ENCODE peak calls at places on chromosomes 6 and 20, in ten cellular contexts. One of them, this sample, is unnamed.

GRCh38 chr6:94270040-94270689 is 850.8 kb upstream of the EPHA7 start:
- DNase-seq in IMR-90: no peak
- DNase-seq in prostate gland: no peak
- DNase-seq in fibroblast of pulmonary artery: no peak
- DNase-seq in right lobe of liver: no peak
- DNase-seq in GM23338: no peak
- DNase-seq in mesothelial cell of epicardium: no peak
- DNase-seq in CD8-positive, alpha-beta T cell: no peak
- DNase-seq in tibial nerve: no peak
- DNase-seq in chondrocyte: no peak
- DNase-seq in this sample: no peak

GRCh38 chr20:577167-577791 is 32.8 kb downstream of the TCF15 start:
- DNase-seq in mesothelial cell of epicardium: no peak
- DNase-seq in GM23338: peak
- DNase-seq in right lobe of liver: no peak
- DNase-seq in fibroblast of pulmonary artery: peak
- DNase-seq in CD8-positive, alpha-beta T cell: no peak
- DNase-seq in tibial nerve: no peak
- DNase-seq in prostate gland: no peak
- DNase-seq in chondrocyte: no peak
- DNase-seq in IMR-90: peak
- DNase-seq in this sample: no peak

GRCh38 chr20:18223399-18223798 is 64.9 kb upstream of the ZNF133 start:
- DNase-seq in chondrocyte: no peak
- DNase-seq in IMR-90: no peak
- DNase-seq in right lobe of liver: no peak
- DNase-seq in prostate gland: no peak
- DNase-seq in fibroblast of pulmonary artery: no peak
- DNase-seq in tibial nerve: no peak
- DNase-seq in GM23338: no peak
- DNase-seq in mesothelial cell of epicardium: no peak
- DNase-seq in CD8-positive, alpha-beta T cell: no peak
- DNase-seq in this sample: no peak

GRCh38 chr6:106439459-106439858 is 78.9 kb downstream of the CRYBG1 start:
- DNase-seq in right lobe of liver: no peak
- DNase-seq in GM23338: no peak
- DNase-seq in IMR-90: no peak
- DNase-seq in mesothelial cell of epicardium: no peak
- DNase-seq in CD8-positive, alpha-beta T cell: no peak
- DNase-seq in fibroblast of pulmonary artery: no peak
- DNase-seq in tibial nerve: no peak
- DNase-seq in chondrocyte: no peak
- DNase-seq in prostate gland: no peak
- DNase-seq in this sample: no peak

GRCh38 chr20:53872561-53873248 is 197.7 kb downstream of the BCAS1 start:
- DNase-seq in right lobe of liver: no peak
- DNase-seq in IMR-90: peak
- DNase-seq in GM23338: no peak
- DNase-seq in CD8-positive, alpha-beta T cell: no peak
- DNase-seq in chondrocyte: no peak
- DNase-seq in fibroblast of pulmonary artery: no peak
- DNase-seq in prostate gland: no peak
- DNase-seq in mesothelial cell of epicardium: no peak
- DNase-seq in tibial nerve: no peak
- DNase-seq in this sample: no peak

GRCh38 chr20:59175861-59176260 is 12.2 kb downstream of the ZNF831 start:
- DNase-seq in IMR-90: no peak
- DNase-seq in right lobe of liver: no peak
- DNase-seq in tibial nerve: no peak
- DNase-seq in GM23338: no peak
- DNase-seq in CD8-positive, alpha-beta T cell: no peak
- DNase-seq in prostate gland: no peak
- DNase-seq in fibroblast of pulmonary artery: no peak
- DNase-seq in chondrocyte: no peak
- DNase-seq in mesothelial cell of epicardium: no peak
- DNase-seq in this sample: no peak

GRCh38 chr6:135576055-135576454 is 78.5 kb upstream of the AHI1 start:
- DNase-seq in GM23338: no peak
- DNase-seq in fibroblast of pulmonary artery: peak
- DNase-seq in prostate gland: no peak
- DNase-seq in tibial nerve: no peak
- DNase-seq in chondrocyte: no peak
- DNase-seq in IMR-90: peak
- DNase-seq in CD8-positive, alpha-beta T cell: no peak
- DNase-seq in right lobe of liver: no peak
- DNase-seq in mesothelial cell of epicardium: no peak
- DNase-seq in this sample: no peak

GRCh38 chr20:32586291-32586690 is 1.2 kb upstream of the NOL4L start:
- DNase-seq in GM23338: no peak
- DNase-seq in CD8-positive, alpha-beta T cell: no peak
- DNase-seq in chondrocyte: no peak
- DNase-seq in prostate gland: no peak
- DNase-seq in IMR-90: no peak
- DNase-seq in mesothelial cell of epicardium: no peak
- DNase-seq in fibroblast of pulmonary artery: no peak
- DNase-seq in tibial nerve: no peak
- DNase-seq in right lobe of liver: no peak
- DNase-seq in this sample: no peak

GRCh38 chr6:137160763-137161162 is 12.7 kb downstream of the IL22RA2 start:
- DNase-seq in chondrocyte: no peak
- DNase-seq in GM23338: no peak
- DNase-seq in right lobe of liver: no peak
- DNase-seq in prostate gland: no peak
- DNase-seq in IMR-90: peak
- DNase-seq in CD8-positive, alpha-beta T cell: no peak
- DNase-seq in tibial nerve: no peak
- DNase-seq in fibroblast of pulmonary artery: peak
- DNase-seq in mesothelial cell of epicardium: no peak
- DNase-seq in this sample: no peak

GRCh38 chr6:111661541-111662041 is 55.9 kb upstream of the TRAF3IP2 start:
- DNase-seq in GM23338: peak
- DNase-seq in right lobe of liver: peak
- DNase-seq in tibial nerve: no peak
- DNase-seq in CD8-positive, alpha-beta T cell: no peak
- DNase-seq in mesothelial cell of epicardium: no peak
- DNase-seq in prostate gland: peak
- DNase-seq in fibroblast of pulmonary artery: no peak
- DNase-seq in IMR-90: no peak
- DNase-seq in chondrocyte: no peak
- DNase-seq in this sample: no peak

GRCh38 chr6:30154709-30155521 is 6.1 kb downstream of the TRIM10 start:
- DNase-seq in right lobe of liver: no peak
- DNase-seq in chondrocyte: no peak
- DNase-seq in CD8-positive, alpha-beta T cell: no peak
- DNase-seq in mesothelial cell of epicardium: no peak
- DNase-seq in prostate gland: no peak
- DNase-seq in tibial nerve: no peak
- DNase-seq in GM23338: no peak
- DNase-seq in IMR-90: peak
- DNase-seq in fibroblast of pulmonary artery: peak
- DNase-seq in this sample: no peak

GRCh38 chr20:2349801-2350200 is 30.9 kb upstream of the TGM6 start:
- DNase-seq in GM23338: no peak
- DNase-seq in chondrocyte: no peak
- DNase-seq in IMR-90: no peak
- DNase-seq in CD8-positive, alpha-beta T cell: no peak
- DNase-seq in fibroblast of pulmonary artery: peak
- DNase-seq in right lobe of liver: no peak
- DNase-seq in mesothelial cell of epicardium: no peak
- DNase-seq in prostate gland: no peak
- DNase-seq in tibial nerve: no peak
- DNase-seq in this sample: no peak

GRCh38 chr6:128336436-128337095 is 183.8 kb downstream of the PTPRK start:
- DNase-seq in IMR-90: peak
- DNase-seq in CD8-positive, alpha-beta T cell: no peak
- DNase-seq in right lobe of liver: no peak
- DNase-seq in tibial nerve: no peak
- DNase-seq in mesothelial cell of epicardium: no peak
- DNase-seq in prostate gland: no peak
- DNase-seq in GM23338: no peak
- DNase-seq in chondrocyte: no peak
- DNase-seq in fibroblast of pulmonary artery: peak
- DNase-seq in this sample: no peak
- TF ChIP-seq CTCF in IMR-90: no peak
- TF ChIP-seq CTCF in CD8-positive, alpha-beta T cell: no peak
- TF ChIP-seq CTCF in right lobe of liver: no peak
- TF ChIP-seq CTCF in tibial nerve: no peak
- TF ChIP-seq CTCF in mesothelial cell of epicardium: no peak
- TF ChIP-seq CTCF in prostate gland: no peak
- TF ChIP-seq CTCF in GM23338: no peak
- TF ChIP-seq CTCF in chondrocyte: no peak
- TF ChIP-seq CTCF in fibroblast of pulmonary artery: no peak
- TF ChIP-seq CTCF in this sample: no peak

DNA sequence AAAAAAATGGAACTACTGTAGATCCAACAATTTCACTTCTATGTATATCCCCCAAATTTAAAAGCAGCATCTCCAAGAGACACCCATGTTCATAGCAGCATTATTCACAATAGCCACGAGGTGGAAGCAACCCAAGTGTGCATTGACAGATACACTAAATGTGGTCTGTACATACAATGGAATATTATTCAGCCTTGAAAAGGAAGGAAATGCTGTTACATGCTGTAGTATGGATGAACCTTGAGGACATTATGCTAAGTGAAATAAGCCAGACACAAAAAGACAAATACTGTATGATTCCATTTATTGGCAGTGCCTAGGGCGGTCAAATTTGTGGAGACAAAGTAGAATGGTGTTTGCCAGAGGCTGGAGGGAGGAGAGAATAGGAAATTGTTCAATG is 34.2 kb downstream of the CAP2 start:
- DNase-seq in IMR-90: no peak
- DNase-seq in prostate gland: no peak
- DNase-seq in right lobe of liver: no peak
- DNase-seq in GM23338: no peak
- DNase-seq in CD8-positive, alpha-beta T cell: no peak
- DNase-seq in tibial nerve: no peak
- DNase-seq in mesothelial cell of epicardium: no peak
- DNase-seq in fibroblast of pulmonary artery: no peak
- DNase-seq in chondrocyte: no peak
- DNase-seq in this sample: no peak
- TF ChIP-seq CTCF in IMR-90: no peak
- TF ChIP-seq CTCF in prostate gland: no peak
- TF ChIP-seq CTCF in right lobe of liver: no peak
- TF ChIP-seq CTCF in GM23338: no peak
- TF ChIP-seq CTCF in CD8-positive, alpha-beta T cell: no peak
- TF ChIP-seq CTCF in tibial nerve: no peak
- TF ChIP-seq CTCF in mesothelial cell of epicardium: no peak
- TF ChIP-seq CTCF in fibroblast of pulmonary artery: no peak
- TF ChIP-seq CTCF in chondrocyte: no peak
- TF ChIP-seq CTCF in this sample: no peak

DNA sequence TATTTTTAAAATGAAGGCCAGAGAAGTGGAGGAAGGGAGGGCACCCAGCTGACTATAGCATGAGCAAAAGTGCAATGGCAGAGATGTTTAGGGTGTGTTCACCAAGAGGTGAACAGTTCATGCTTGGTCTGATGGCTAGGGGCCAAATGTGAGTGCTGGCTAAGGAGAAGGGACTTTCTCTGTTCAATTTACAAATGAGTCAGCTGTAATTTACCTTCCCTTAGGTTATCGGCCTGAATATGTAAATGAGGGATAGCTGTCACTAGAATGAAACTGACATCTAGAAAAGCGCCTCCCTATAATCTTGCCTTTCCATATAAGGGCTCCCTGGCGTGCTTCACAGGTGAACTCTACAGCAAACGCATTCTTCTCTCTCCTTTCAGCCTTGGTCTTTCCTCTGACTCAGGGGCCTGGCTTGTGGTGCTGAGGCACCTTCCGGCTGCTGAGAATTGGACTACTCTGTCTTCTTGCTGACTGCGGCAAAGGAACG is 114.7 kb upstream of the BACH2 start:
- DNase-seq in CD8-positive, alpha-beta T cell: no peak
- DNase-seq in GM23338: peak
- DNase-seq in right lobe of liver: no peak
- DNase-seq in tibial nerve: no peak
- DNase-seq in chondrocyte: no peak
- DNase-seq in prostate gland: no peak
- DNase-seq in fibroblast of pulmonary artery: no peak
- DNase-seq in IMR-90: no peak
- DNase-seq in mesothelial cell of epicardium: no peak
- DNase-seq in this sample: no peak
- TF ChIP-seq CTCF in CD8-positive, alpha-beta T cell: no peak
- TF ChIP-seq CTCF in GM23338: no peak
- TF ChIP-seq CTCF in right lobe of liver: no peak
- TF ChIP-seq CTCF in tibial nerve: no peak
- TF ChIP-seq CTCF in chondrocyte: no peak
- TF ChIP-seq CTCF in prostate gland: no peak
- TF ChIP-seq CTCF in fibroblast of pulmonary artery: no peak
- TF ChIP-seq CTCF in IMR-90: no peak
- TF ChIP-seq CTCF in mesothelial cell of epicardium: no peak
- TF ChIP-seq CTCF in this sample: no peak

DNA sequence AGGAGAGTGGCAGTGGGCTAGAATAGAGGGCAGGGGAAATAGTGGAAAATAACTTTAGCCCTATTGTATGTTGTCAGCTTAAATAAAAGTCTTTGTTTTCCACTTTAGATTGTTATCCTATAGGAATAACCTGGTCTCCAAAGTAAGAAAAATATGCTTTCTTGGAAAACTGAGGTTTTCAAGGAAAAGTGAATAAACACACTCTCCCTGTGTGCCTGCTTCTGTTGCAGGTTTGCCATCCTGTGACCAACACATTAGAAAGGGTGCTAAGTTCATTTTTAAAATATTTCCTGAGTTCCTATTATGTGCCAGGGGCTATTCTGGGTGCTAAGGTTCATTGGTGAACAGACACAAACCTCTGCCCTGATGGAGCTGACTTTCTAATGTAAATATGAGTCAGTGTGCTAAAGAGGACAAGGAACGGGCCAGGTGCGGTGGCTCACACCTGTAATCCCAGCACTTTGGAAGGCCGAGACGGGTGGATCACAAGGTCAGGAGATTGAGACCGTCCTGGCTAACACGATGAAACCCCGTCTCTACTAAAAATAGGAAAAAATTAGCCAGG is 23.5 kb downstream of the BICRAL start:
- DNase-seq in prostate gland: no peak
- DNase-seq in CD8-positive, alpha-beta T cell: no peak
- DNase-seq in chondrocyte: no peak
- DNase-seq in mesothelial cell of epicardium: no peak
- DNase-seq in GM23338: no peak
- DNase-seq in right lobe of liver: no peak
- DNase-seq in IMR-90: no peak
- DNase-seq in fibroblast of pulmonary artery: no peak
- DNase-seq in tibial nerve: no peak
- DNase-seq in this sample: no peak
- TF ChIP-seq CTCF in prostate gland: no peak
- TF ChIP-seq CTCF in CD8-positive, alpha-beta T cell: no peak
- TF ChIP-seq CTCF in chondrocyte: no peak
- TF ChIP-seq CTCF in mesothelial cell of epicardium: no peak
- TF ChIP-seq CTCF in GM23338: no peak
- TF ChIP-seq CTCF in right lobe of liver: no peak
- TF ChIP-seq CTCF in IMR-90: no peak
- TF ChIP-seq CTCF in fibroblast of pulmonary artery: no peak
- TF ChIP-seq CTCF in tibial nerve: no peak
- TF ChIP-seq CTCF in this sample: no peak